ENCODE peak calls at places on chromosomes 13 and 19, in five cellular contexts. T, X, E, F and D are unnamed samples.

GRCh38 chr13:47908200-47908902 is 92.7 kb downstream of the SUCLA2 start:
- DNase-seq in X (no peak), F (no peak), T (no peak), E (no peak), D (no peak)

GRCh38 chr13:34900288-34900739 is 41.8 kb upstream of the NBEA start:
- DNase-seq in E (no peak), F (no peak), T (no peak), X (no peak), D (no peak)

GRCh38 chr19:11530432-11530831 is 1.5 kb upstream of the ECSIT start:
- DNase-seq in X (peak; percentile 77), F (peak; percentile 74), E (peak; percentile 23), T (peak; percentile 65), D (peak; percentile 85)

GRCh38 chr13:95235944-95236343 is 65.3 kb downstream of the ABCC4 start:
- DNase-seq in F (no peak), T (no peak), E (no peak), X (no peak), D (no peak)

GRCh38 chr19:13621413-13621812 is 115.1 kb upstream of the CACNA1A start:
- DNase-seq in T (peak; percentile 61), F (no peak), E (no peak), X (no peak), D (no peak)

GRCh38 chr19:1271528-1272422 is 2.6 kb downstream of the CIRBP start:
- DNase-seq in F (peak; percentile 42), E (no peak), X (peak; percentile 49), T (no peak), D (no peak)

GRCh38 chr13:111514646-111515617 is 194.5 kb downstream of the TEX29 start:
- DNase-seq in F (no peak), X (no peak), E (no peak), T (no peak), D (no peak)

GRCh38 chr13:44676534-44676933 is 100.4 kb upstream of the TSC22D1 start:
- DNase-seq in X (no peak), T (peak; percentile 28), F (no peak), E (no peak), D (no peak)

GRCh38 chr19:17610384-17610783 is 54.9 kb downstream of the COLGALT1 start:
- DNase-seq in F (no peak), T (peak; percentile 25), E (no peak), X (no peak), D (no peak)

GRCh38 chr13:111219306-111219705 is 101.1 kb upstream of the TEX29 start:
- DNase-seq in X (no peak), T (peak; percentile 65), E (no peak), F (no peak), D (no peak)

DNA sequence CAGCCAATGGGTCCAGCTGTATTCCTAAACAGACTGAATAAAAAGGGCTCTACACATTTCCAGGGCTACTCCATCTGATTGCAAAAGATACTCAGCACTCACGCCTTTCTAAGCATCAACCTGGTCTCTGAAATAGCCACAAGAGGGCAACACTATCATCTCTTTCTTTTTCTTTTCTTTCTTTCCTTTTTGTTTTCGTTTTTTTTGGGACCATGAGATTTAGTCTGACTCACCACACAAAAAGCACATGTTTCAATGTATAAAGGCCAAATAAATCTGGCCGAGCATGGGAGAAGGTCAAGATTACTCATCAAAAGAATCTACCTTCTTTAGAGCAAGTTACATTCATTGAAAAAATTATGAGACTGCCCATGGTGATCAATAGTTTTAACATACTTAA is 805.6 kb upstream of the ARGLU1 start:
- DNase-seq in F (no peak), E (no peak), T (peak; percentile 94), X (no peak), D (no peak)
- H3K4me1 ChIP-seq in F (no peaks in the 10 kb centered on the region), E (no peaks in the 10 kb centered on the region), T (peaks cover 15% of the 10 kb centered on the region), X (no peaks in the 10 kb centered on the region), D (no peaks in the 10 kb centered on the region)

GRCh38 chr13:40505196-40505595 is 161.2 kb downstream of the FOXO1 start:
- DNase-seq in T (no peak), E (no peak), F (no peak), X (no peak), D (no peak)

GRCh38 chr13:40503966-40504591 is 162.4 kb downstream of the FOXO1 start:
- DNase-seq in X (no peak), E (no peak), F (no peak), T (no peak), D (no peak)

GRCh38 chr13:40502236-40502635 is 164.2 kb downstream of the FOXO1 start:
- DNase-seq in F (no peak), E (no peak), X (no peak), T (no peak), D (no peak)

GRCh38 chr13:40504641-40505040 is 161.8 kb downstream of the FOXO1 start:
- DNase-seq in F (no peak), X (no peak), E (no peak), T (no peak), D (no peak)

DNA sequence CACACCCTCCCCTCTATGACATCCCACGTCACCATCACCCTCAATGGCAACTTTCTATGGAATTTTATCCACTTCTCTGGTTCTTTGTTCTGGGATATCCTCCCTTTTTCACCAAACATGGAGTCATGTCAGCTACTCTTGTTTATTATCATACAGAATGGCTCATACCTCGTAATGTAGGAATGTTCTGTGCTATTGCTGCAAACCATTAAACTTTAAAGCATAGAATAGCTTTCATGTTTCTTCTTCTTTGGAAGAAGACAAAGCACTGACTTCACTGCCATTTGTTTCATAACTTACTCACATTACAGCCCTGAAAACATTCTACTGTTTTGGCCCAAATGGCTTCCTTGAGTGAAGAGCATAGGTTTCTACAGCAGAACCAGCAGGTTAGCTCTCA is 163.4 kb downstream of the FOXO1 start:
- DNase-seq in E (no peak), X (no peak), T (no peak), F (no peak), D (no peak)
- H3K4me1 ChIP-seq in E (no peaks in the 10 kb centered on the region), X (no peaks in the 10 kb centered on the region), T (peaks cover 27% of the 10 kb centered on the region), F (peaks cover 19% of the 10 kb centered on the region), D (peaks cover 6% of the 10 kb centered on the region)

DNA sequence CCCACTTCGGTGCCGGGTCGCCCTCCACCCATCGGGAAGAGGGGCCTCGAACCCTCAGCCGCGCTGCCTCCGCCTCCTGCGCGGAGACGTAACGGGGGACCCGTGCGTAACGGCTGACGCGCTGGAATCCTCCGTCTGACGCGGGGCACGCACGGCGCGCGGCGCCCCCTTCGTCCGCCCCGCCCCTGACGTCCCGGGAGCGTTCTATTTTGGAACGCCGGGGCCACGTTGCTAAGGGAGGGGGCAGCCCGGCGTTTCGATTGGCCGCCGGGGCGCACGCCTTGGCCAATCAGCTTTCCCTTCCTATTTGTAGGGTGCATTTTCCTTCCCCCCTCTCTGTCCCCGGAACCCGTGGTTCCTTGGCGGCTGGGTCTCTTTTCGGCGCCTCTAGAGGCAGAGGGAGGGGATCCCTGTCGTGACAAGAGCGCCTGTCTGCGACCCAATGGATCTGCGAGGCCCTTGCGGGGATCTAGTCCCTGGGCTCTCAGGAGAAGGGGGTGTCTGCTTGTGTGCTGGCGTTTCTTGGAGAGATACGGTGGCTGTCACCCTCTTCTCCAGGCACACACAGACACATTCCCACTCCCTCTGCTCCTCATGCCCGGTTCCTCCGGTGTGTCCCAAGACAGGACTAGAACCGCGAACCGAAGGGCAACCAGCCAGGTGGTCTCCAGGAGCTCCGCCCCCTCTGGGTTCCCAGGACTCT is 1.5 kb downstream of the FOSB start:
- DNase-seq in E (no peak), F (peak; percentile 94), X (peak; percentile 93), T (peak; percentile 89), D (peak; percentile 94)
- H3K4me1 ChIP-seq in E (peaks cover 9% of the 10 kb centered on the region), F (peaks cover 46% of the 10 kb centered on the region), X (peaks cover 12% of the 10 kb centered on the region), T (peaks cover 23% of the 10 kb centered on the region), D (peaks cover 40% of the 10 kb centered on the region)

GRCh38 chr19:50435627-50436026 is 2.9 kb downstream of the MYBPC2 start:
- DNase-seq in X (no peak), F (no peak), T (no peak), E (no peak), D (no peak)
- H3K4me1 ChIP-seq in X (no peaks in the 10 kb centered on the region), F (peaks cover 19% of the 10 kb centered on the region), T (peaks cover 2% of the 10 kb centered on the region), E (peaks cover 6% of the 10 kb centered on the region), D (no peaks in the 10 kb centered on the region)

GRCh38 chr13:23629566-23630272 is 59.5 kb downstream of the TNFRSF19 start:
- DNase-seq in E (no peak), X (no peak), F (no peak), T (no peak), D (no peak)
- H3K4me1 ChIP-seq in E (peaks cover 6% of the 10 kb centered on the region), X (peaks cover 10% of the 10 kb centered on the region), F (peaks cover 17% of the 10 kb centered on the region), T (no peaks in the 10 kb centered on the region), D (peaks cover 11% of the 10 kb centered on the region)

DNA sequence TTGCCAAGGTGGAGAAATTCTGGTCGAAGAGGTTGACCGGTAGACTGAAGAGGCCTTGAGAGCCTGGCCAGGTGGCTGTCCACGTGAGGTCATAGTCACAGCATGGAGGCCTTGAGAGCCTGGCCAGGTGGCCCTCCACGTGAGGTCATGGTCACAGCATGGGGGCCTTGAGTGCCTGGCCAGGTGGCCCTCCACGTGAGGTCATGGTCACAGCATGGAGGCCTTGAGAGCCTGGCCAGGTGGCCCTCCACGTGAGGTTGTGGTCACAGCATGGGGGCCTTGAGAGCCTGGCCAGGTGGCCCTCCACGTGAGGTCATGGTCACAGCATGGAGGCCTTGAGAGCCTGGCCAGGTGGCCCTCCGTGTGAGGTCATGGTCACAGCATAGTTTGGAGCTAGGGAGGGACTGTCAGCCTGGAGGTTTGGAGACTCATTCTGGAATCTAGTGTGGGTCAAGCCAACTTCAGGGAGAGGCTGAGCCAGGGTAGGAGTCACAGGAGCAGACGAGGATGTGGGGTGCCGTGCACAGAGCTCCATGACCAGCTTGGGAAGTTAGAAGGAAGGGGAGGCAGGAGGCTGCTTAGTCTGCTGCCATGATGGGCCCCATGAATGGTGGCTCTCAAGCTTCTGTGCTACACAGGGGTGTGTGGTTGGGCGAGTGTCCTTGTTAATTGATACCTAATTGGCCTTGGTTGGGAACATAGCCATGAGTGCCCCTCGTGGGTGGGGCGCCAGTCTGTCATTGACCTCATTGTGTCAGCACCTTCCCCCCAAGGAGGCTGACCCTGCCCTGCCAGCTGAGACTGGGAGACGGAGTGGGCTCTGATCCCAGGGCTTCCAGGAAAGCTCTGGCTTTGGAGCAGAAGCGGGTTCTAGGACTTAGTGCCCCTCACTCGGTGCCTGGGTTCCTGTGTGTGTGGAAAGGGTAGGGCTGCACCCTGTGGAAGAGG is 4.0 kb downstream of the LENG9 start:
- DNase-seq in F (no peak), T (no peak), X (peak; percentile 28), E (no peak), D (no peak)
- H3K4me1 ChIP-seq in F (peaks cover 51% of the 10 kb centered on the region), T (peaks cover 23% of the 10 kb centered on the region), X (peaks cover 11% of the 10 kb centered on the region), E (peaks cover 9% of the 10 kb centered on the region), D (peaks cover 14% of the 10 kb centered on the region)

GRCh38 chr13:36837354-36838092 is 18.5 kb downstream of the RFXAP start:
- DNase-seq in X (no peak), T (no peak), E (no peak), F (no peak), D (no peak)
- H3K4me1 ChIP-seq in X (no peaks in the 10 kb centered on the region), T (no peaks in the 10 kb centered on the region), E (no peaks in the 10 kb centered on the region), F (no peaks in the 10 kb centered on the region), D (no peaks in the 10 kb centered on the region)

DNA sequence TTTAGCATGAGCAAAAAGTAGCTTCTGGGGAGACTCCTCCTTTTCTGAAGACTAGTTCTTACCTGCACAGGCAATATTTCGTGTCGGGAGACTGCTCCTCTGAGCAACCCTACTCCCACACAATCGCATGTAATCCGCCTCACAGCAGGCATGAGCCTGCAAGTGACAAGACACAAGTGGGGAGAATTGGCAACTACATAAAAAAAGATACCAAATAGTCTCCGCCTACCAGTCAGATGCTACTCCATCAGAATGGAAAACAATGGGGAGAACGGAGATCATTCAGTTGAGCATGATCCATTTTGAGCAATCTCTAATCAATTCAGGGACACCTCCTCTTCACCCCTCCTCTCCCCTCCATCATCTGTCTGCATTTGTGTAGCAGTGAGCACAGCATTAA is 321.0 kb downstream of the COG6 start:
- DNase-seq in X (no peak), E (no peak), F (no peak), T (no peak), D (no peak)
- H3K4me1 ChIP-seq in X (no peaks in the 10 kb centered on the region), E (no peaks in the 10 kb centered on the region), F (no peaks in the 10 kb centered on the region), T (no peaks in the 10 kb centered on the region), D (no peaks in the 10 kb centered on the region)